ENCODE peak calls at places on chromosomes 11 and 22, in seven cellular contexts. X, A, T, N, Z, H and C are unnamed samples.

GRCh38 chr22:19615867-19616581 is 91.8 kb upstream of the CLDN5 start:
- DNase-seq in X (no peak), A (no peak), T (no peak), N (no peak), Z (no peak), H (no peak), C (no peak)

GRCh38 chr22:36659762-36660509 is 43.6 kb downstream of the CACNG2 start:
- DNase-seq in X (peak), A (peak), T (peak), N (no peak), Z (peak), H (peak), C (peak)

GRCh38 chr11:71112990-71113389 is 139.4 kb downstream of the SHANK2 start:
- DNase-seq in X (no peak), A (peak), T (no peak), N (no peak), Z (no peak), H (no peak), C (no peak)

GRCh38 chr11:64007629-64008282 is 21.5 kb downstream of the OTUB1 start:
- DNase-seq in X (peak), A (peak), T (no peak), N (no peak), Z (no peak), H (no peak), C (peak)

GRCh38 chr22:22689621-22690345 is 45.4 kb downstream of the GGTLC2 start:
- DNase-seq in X (no peak), A (no peak), T (no peak), N (no peak), Z (no peak), H (no peak), C (no peak)

GRCh38 chr11:34758262-34758661 is 137.4 kb downstream of the EHF start:
- DNase-seq in X (no peak), A (no peak), T (no peak), N (no peak), Z (no peak), H (no peak), C (peak)

GRCh38 chr22:45441158-45441557 is 27.7 kb downstream of the RIBC2 start:
- DNase-seq in X (peak), A (peak), T (peak), N (peak), Z (peak), H (peak), C (peak)

GRCh38 chr11:71452354-71453020 is 516 bp upstream of the NADSYN1 start:
- DNase-seq in X (peak), A (peak), T (no peak), N (peak), Z (peak), H (no peak), C (peak)

GRCh38 chr22:22452211-22452610 is 56.3 kb downstream of the ZNF280B start:
- DNase-seq in X (no peak), A (no peak), T (no peak), N (no peak), Z (no peak), H (no peak), C (no peak)

GRCh38 chr22:49768511-49768910 is 59.2 kb downstream of the BRD1 start:
- DNase-seq in X (no peak), A (no peak), T (no peak), N (no peak), Z (no peak), H (no peak), C (no peak)

GRCh38 chr22:50542416-50542927 is 3.2 kb upstream of the KLHDC7B start:
- DNase-seq in X (no peak), A (no peak), T (no peak), N (no peak), Z (no peak), H (no peak), C (peak)

GRCh38 chr11:95165638-95166037 is 65.4 kb downstream of the SESN3 start:
- DNase-seq in X (no peak), A (no peak), T (no peak), N (no peak), Z (no peak), H (no peak), C (no peak)

GRCh38 chr11:1874406-1875092 is 17.1 kb downstream of the PRR33 start:
- DNase-seq in X (no peak), A (no peak), T (no peak), N (no peak), Z (no peak), H (no peak), C (no peak)

GRCh38 chr22:41178425-41178975 is 26.6 kb upstream of the L3MBTL2 start:
- DNase-seq in X (peak), A (no peak), T (no peak), N (no peak), Z (no peak), H (no peak), C (peak)

GRCh38 chr11:84847842-84848241 is 779.3 kb downstream of the DLG2 start:
- DNase-seq in X (no peak), A (no peak), T (no peak), N (no peak), Z (no peak), H (no peak), C (no peak)

GRCh38 chr11:28481673-28482480 is 373.7 kb downstream of the METTL15 start:
- DNase-seq in X (no peak), A (no peak), T (no peak), N (no peak), Z (no peak), H (no peak), C (no peak)

GRCh38 chr11:35584321-35584720 is 33.9 kb upstream of the FJX1 start:
- DNase-seq in X (no peak), A (no peak), T (no peak), N (no peak), Z (no peak), H (peak), C (no peak)

GRCh38 chr11:86977441-86978050 is 22.4 kb upstream of the FZD4 start:
- DNase-seq in X (no peak), A (no peak), T (no peak), N (no peak), Z (no peak), H (no peak), C (no peak)

GRCh38 chr11:34977039-34977906 is 60.9 kb downstream of the PDHX start:
- DNase-seq in X (no peak), A (no peak), T (no peak), N (no peak), Z (no peak), H (peak), C (no peak)

GRCh38 chr22:24338701-24339451 is 68.2 kb downstream of the SPECC1L start:
- DNase-seq in X (no peak), A (no peak), T (no peak), N (no peak), Z (no peak), H (no peak), C (no peak)

GRCh38 chr11:134478611-134479010 is 66.6 kb upstream of the B3GAT1 start:
- DNase-seq in X (no peak), A (no peak), T (no peak), N (no peak), Z (no peak), H (no peak), C (no peak)

GRCh38 chr11:59680287-59681154 is 11.7 kb upstream of the PATL1 start:
- DNase-seq in X (peak), A (peak), T (peak), N (peak), Z (peak), H (peak), C (peak)

GRCh38 chr22:24554316-24555159 is at the start of gene GUCD1:
- DNase-seq in X (peak), A (no peak), T (no peak), N (no peak), Z (no peak), H (no peak), C (peak)

GRCh38 chr22:24466831-24467249 is 28.3 kb upstream of the UPB1 start:
- DNase-seq in X (no peak), A (peak), T (no peak), N (no peak), Z (no peak), H (peak), C (no peak)

GRCh38 chr11:32775908-32776307 is 18.6 kb downstream of the CCDC73 start:
- DNase-seq in X (no peak), A (no peak), T (no peak), N (no peak), Z (no peak), H (no peak), C (no peak)

GRCh38 chr11:64146036-64146943 is 19.6 kb downstream of the MACROD1 start:
- DNase-seq in X (peak), A (peak), T (peak), N (peak), Z (peak), H (peak), C (no peak)

GRCh38 chr11:72781313-72782080 is 12.3 kb downstream of the STARD10 start:
- DNase-seq in X (peak), A (no peak), T (no peak), N (peak), Z (peak), H (peak), C (peak)

GRCh38 chr11:285894-286220 is 3.1 kb upstream of the PGGHG start:
- DNase-seq in X (no peak), A (no peak), T (no peak), N (no peak), Z (no peak), H (no peak), C (peak)

GRCh38 chr22:19821523-19822300 is 33.0 kb downstream of the GNB1L start:
- DNase-seq in X (no peak), A (peak), T (no peak), N (no peak), Z (no peak), H (no peak), C (peak)

GRCh38 chr11:11445441-11446185 is 92.6 kb upstream of the CSNK2A3 start:
- DNase-seq in X (no peak), A (no peak), T (no peak), N (no peak), Z (no peak), H (no peak), C (no peak)

GRCh38 chr22:38705235-38706100 is at the start of gene GTPBP1:
- DNase-seq in X (peak), A (peak), T (peak), N (peak), Z (peak), H (peak), C (peak)

GRCh38 chr11:6576471-6577373 is 26.7 kb downstream of the RRP8 start:
- DNase-seq in X (peak), A (no peak), T (no peak), N (no peak), Z (peak), H (no peak), C (no peak)

GRCh38 chr11:132456735-132457328 is 1075.5 kb downstream of the OPCML start:
- DNase-seq in X (no peak), A (no peak), T (no peak), N (no peak), Z (no peak), H (no peak), C (no peak)

GRCh38 chr22:38314140-38314991 is 2.9 kb downstream of the CSNK1E start:
- DNase-seq in X (no peak), A (no peak), T (no peak), N (no peak), Z (no peak), H (no peak), C (no peak)

GRCh38 chr22:44702479-44703219 is 645 bp downstream of the PRR5 start:
- DNase-seq in X (no peak), A (no peak), T (no peak), N (peak), Z (peak), H (peak), C (no peak)

GRCh38 chr11:58318532-58318931 is 40.3 kb downstream of the OR5B17 start:
- DNase-seq in X (no peak), A (no peak), T (no peak), N (no peak), Z (no peak), H (no peak), C (no peak)

GRCh38 chr11:83249972-83250593 is 36.1 kb downstream of the CCDC90B start:
- DNase-seq in X (no peak), A (no peak), T (peak), N (no peak), Z (peak), H (peak), C (no peak)